ENCODE peak calls at places on chromosome 1, in nine cellular contexts. J is T-helper 2 cell, T is Calu3, L is left ventricle myocardium superior, Y is cardiac fibroblast, V is mesothelial cell of epicardium, G is left colon, X is right cardiac atrium, B is B cell. A is an unnamed sample.

GRCh38 chr1:67367370-67368345 is 60.0 kb downstream of the IL12RB2 start:
- DNase-seq in J (no peak), T (peak), L (peak), Y (peak), V (peak), G (no peak), X (peak), B (no peak), A (peak)

GRCh38 chr1:28194326-28195035 is 18.0 kb upstream of the PTAFR start:
- DNase-seq in J (peak), T (no peak), L (no peak), Y (no peak), V (no peak), G (no peak), X (no peak), B (no peak), A (no peak)

GRCh38 chr1:230231739-230232075 is 164.7 kb downstream of the GALNT2 start:
- DNase-seq in J (no peak), T (no peak), L (peak), Y (peak), V (no peak), G (peak), X (peak), B (no peak), A (peak)

GRCh38 chr1:204584699-204585372 is 68.6 kb downstream of the MDM4 start:
- DNase-seq in J (peak), T (no peak), L (no peak), Y (no peak), V (no peak), G (no peak), X (no peak), B (peak), A (no peak)

GRCh38 chr1:29245876-29246275 is 9.6 kb downstream of the PTPRU start:
- DNase-seq in J (no peak), T (peak), L (no peak), Y (peak), V (no peak), G (no peak), X (no peak), B (no peak), A (no peak)

GRCh38 chr1:180489976-180490375 is 12.4 kb downstream of the ACBD6 start:
- DNase-seq in J (no peak), T (no peak), L (no peak), Y (no peak), V (no peak), G (no peak), X (no peak), B (no peak), A (no peak)

GRCh38 chr1:11132571-11133293 is 33.1 kb upstream of the EXOSC10 start:
- DNase-seq in J (no peak), T (no peak), L (no peak), Y (no peak), V (no peak), G (no peak), X (no peak), B (no peak), A (no peak)

GRCh38 chr1:154741327-154741726 is 128.8 kb downstream of the KCNN3 start:
- DNase-seq in J (no peak), T (no peak), L (no peak), Y (peak), V (no peak), G (no peak), X (no peak), B (no peak), A (no peak)

GRCh38 chr1:99579691-99580171 is 66.2 kb upstream of the PALMD start:
- DNase-seq in J (no peak), T (no peak), L (no peak), Y (no peak), V (no peak), G (no peak), X (no peak), B (no peak), A (no peak)

GRCh38 chr1:94693029-94693428 is 127.1 kb upstream of the SLC44A3 start:
- DNase-seq in J (no peak), T (no peak), L (no peak), Y (no peak), V (no peak), G (no peak), X (no peak), B (no peak), A (no peak)

GRCh38 chr1:204445860-204446412 is 34.3 kb upstream of the PPP1R15B start:
- DNase-seq in J (peak), T (peak), L (peak), Y (peak), V (no peak), G (no peak), X (peak), B (peak), A (peak)

A was measured in NCI-H2227 treated with DMSO at 0.1 percent for 48 hours.